ENCODE peak calls at places on chromosome 20, in seven cellular contexts. One of them, this sample, is unnamed.

GRCh38 chr20:50823319-50823718 is 28.5 kb downstream of the BCAS4 start:
- DNase-seq in CD8-positive, alpha-beta T cell: no peak
- DNase-seq in pancreas: no peak
- DNase-seq in A549: no peak
- DNase-seq in IMR-90: no peak
- DNase-seq in colonic mucosa: no peak
- DNase-seq in lower lobe of right lung: no peak
- DNase-seq in this sample: no peak

GRCh38 chr20:973785-974194 is 28.3 kb downstream of the RSPO4 start:
- DNase-seq in CD8-positive, alpha-beta T cell: no peak
- DNase-seq in pancreas: no peak
- DNase-seq in A549: peak; percentile 60
- DNase-seq in IMR-90: peak; percentile 10
- DNase-seq in colonic mucosa: peak; percentile 21
- DNase-seq in lower lobe of right lung: no peak
- DNase-seq in this sample: peak; percentile 23

GRCh38 chr20:3045042-3045815 is 623 bp upstream of the MRPS26 start:
- DNase-seq in CD8-positive, alpha-beta T cell: peak; percentile 35
- DNase-seq in pancreas: peak; percentile 80
- DNase-seq in A549: no peak
- DNase-seq in IMR-90: peak; percentile 86
- DNase-seq in colonic mucosa: peak; percentile 89
- DNase-seq in lower lobe of right lung: peak; percentile 84
- DNase-seq in this sample: peak; percentile 78

GRCh38 chr20:44759595-44759994 is 13.9 kb downstream of the KCNK15 start:
- DNase-seq in CD8-positive, alpha-beta T cell: no peak
- DNase-seq in pancreas: no peak
- DNase-seq in A549: no peak
- DNase-seq in IMR-90: no peak
- DNase-seq in colonic mucosa: no peak
- DNase-seq in lower lobe of right lung: no peak
- DNase-seq in this sample: no peak

GRCh38 chr20:12965212-12965879 is 43.4 kb upstream of the SPTLC3 start:
- DNase-seq in CD8-positive, alpha-beta T cell: no peak
- DNase-seq in pancreas: no peak
- DNase-seq in A549: no peak
- DNase-seq in IMR-90: no peak
- DNase-seq in colonic mucosa: no peak
- DNase-seq in lower lobe of right lung: no peak
- DNase-seq in this sample: no peak

GRCh38 chr20:32053648-32054047 is 1.6 kb downstream of the HCK start:
- DNase-seq in CD8-positive, alpha-beta T cell: no peak
- DNase-seq in pancreas: no peak
- DNase-seq in A549: no peak
- DNase-seq in IMR-90: no peak
- DNase-seq in colonic mucosa: no peak
- DNase-seq in lower lobe of right lung: no peak
- DNase-seq in this sample: no peak

GRCh38 chr20:11445891-11446290 is 471.8 kb upstream of the BTBD3 start:
- DNase-seq in CD8-positive, alpha-beta T cell: no peak
- DNase-seq in pancreas: no peak
- DNase-seq in A549: no peak
- DNase-seq in IMR-90: peak; percentile 56
- DNase-seq in colonic mucosa: no peak
- DNase-seq in lower lobe of right lung: no peak
- DNase-seq in this sample: no peak

GRCh38 chr20:43972692-43973091 is 58.0 kb downstream of the TOX2 start:
- DNase-seq in CD8-positive, alpha-beta T cell: no peak
- DNase-seq in pancreas: no peak
- DNase-seq in A549: no peak
- DNase-seq in IMR-90: no peak
- DNase-seq in colonic mucosa: no peak
- DNase-seq in lower lobe of right lung: no peak
- DNase-seq in this sample: no peak

GRCh38 chr20:32018269-32019155 is 8.3 kb downstream of the CCM2L start:
- DNase-seq in CD8-positive, alpha-beta T cell: peak; percentile 28
- DNase-seq in pancreas: peak; percentile 92
- DNase-seq in A549: peak; percentile 44
- DNase-seq in IMR-90: no peak
- DNase-seq in colonic mucosa: peak; percentile 85
- DNase-seq in lower lobe of right lung: peak; percentile 74
- DNase-seq in this sample: peak; percentile 51

GRCh38 chr20:13261460-13262301 is 40.6 kb downstream of the ISM1 start:
- DNase-seq in CD8-positive, alpha-beta T cell: peak; percentile 69
- DNase-seq in pancreas: peak; percentile 70
- DNase-seq in A549: peak; percentile 62
- DNase-seq in IMR-90: peak; percentile 21
- DNase-seq in colonic mucosa: peak; percentile 36
- DNase-seq in lower lobe of right lung: peak; percentile 47
- DNase-seq in this sample: peak; percentile 72

GRCh38 chr20:3472105-3472504 is 1.3 kb downstream of the ATRN start:
- DNase-seq in CD8-positive, alpha-beta T cell: no peak
- DNase-seq in pancreas: no peak
- DNase-seq in A549: no peak
- DNase-seq in IMR-90: no peak
- DNase-seq in colonic mucosa: no peak
- DNase-seq in lower lobe of right lung: no peak
- DNase-seq in this sample: no peak

GRCh38 chr20:8721098-8721497 is 347.8 kb upstream of the PLCB4 start:
- DNase-seq in CD8-positive, alpha-beta T cell: no peak
- DNase-seq in pancreas: peak; percentile 17
- DNase-seq in A549: peak; percentile 64
- DNase-seq in IMR-90: peak; percentile 67
- DNase-seq in colonic mucosa: peak; percentile 21
- DNase-seq in lower lobe of right lung: no peak
- DNase-seq in this sample: peak; percentile 71

GRCh38 chr20:47380481-47380880 is 24.0 kb upstream of the ZMYND8 start:
- DNase-seq in CD8-positive, alpha-beta T cell: no peak
- DNase-seq in pancreas: no peak
- DNase-seq in A549: peak; percentile 42
- DNase-seq in IMR-90: peak; percentile 35
- DNase-seq in colonic mucosa: no peak
- DNase-seq in lower lobe of right lung: no peak
- DNase-seq in this sample: no peak

GRCh38 chr20:17938889-17939619 is 29.5 kb downstream of the SNX5 start:
- DNase-seq in CD8-positive, alpha-beta T cell: peak; percentile 56
- DNase-seq in pancreas: peak; percentile 67
- DNase-seq in A549: peak; percentile 58
- DNase-seq in IMR-90: peak; percentile 67
- DNase-seq in colonic mucosa: peak; percentile 77
- DNase-seq in lower lobe of right lung: peak; percentile 72
- DNase-seq in this sample: peak; percentile 71

GRCh38 chr20:35952480-35953410 is 1.6 kb downstream of the SCAND1 start:
- DNase-seq in CD8-positive, alpha-beta T cell: no peak
- DNase-seq in pancreas: no peak
- DNase-seq in A549: peak; percentile 35
- DNase-seq in IMR-90: peak; percentile 66
- DNase-seq in colonic mucosa: no peak
- DNase-seq in lower lobe of right lung: no peak
- DNase-seq in this sample: no peak

GRCh38 chr20:39885975-39886649 is 802.9 kb downstream of the MAFB start:
- DNase-seq in CD8-positive, alpha-beta T cell: no peak
- DNase-seq in pancreas: peak; percentile 30
- DNase-seq in A549: peak; percentile 32
- DNase-seq in IMR-90: peak; percentile 88
- DNase-seq in colonic mucosa: peak; percentile 54
- DNase-seq in lower lobe of right lung: peak; percentile 55
- DNase-seq in this sample: peak; percentile 89

GRCh38 chr20:19070681-19071441 is 141.6 kb upstream of the SLC24A3 start:
- DNase-seq in CD8-positive, alpha-beta T cell: no peak
- DNase-seq in pancreas: no peak
- DNase-seq in A549: no peak
- DNase-seq in IMR-90: no peak
- DNase-seq in colonic mucosa: no peak
- DNase-seq in lower lobe of right lung: no peak
- DNase-seq in this sample: no peak

GRCh38 chr20:43571771-43572170 is 12.9 kb downstream of the SGK2 start:
- DNase-seq in CD8-positive, alpha-beta T cell: no peak
- DNase-seq in pancreas: no peak
- DNase-seq in A549: no peak
- DNase-seq in IMR-90: no peak
- DNase-seq in colonic mucosa: no peak
- DNase-seq in lower lobe of right lung: no peak
- DNase-seq in this sample: no peak

GRCh38 chr20:36104856-36105255 is 49.7 kb upstream of the EPB41L1 start:
- DNase-seq in CD8-positive, alpha-beta T cell: no peak
- DNase-seq in pancreas: no peak
- DNase-seq in A549: no peak
- DNase-seq in IMR-90: no peak
- DNase-seq in colonic mucosa: no peak
- DNase-seq in lower lobe of right lung: no peak
- DNase-seq in this sample: no peak

GRCh38 chr20:50675671-50676376 is 15.5 kb downstream of the RIPOR3 start:
- DNase-seq in CD8-positive, alpha-beta T cell: no peak
- DNase-seq in pancreas: no peak
- DNase-seq in A549: no peak
- DNase-seq in IMR-90: no peak
- DNase-seq in colonic mucosa: no peak
- DNase-seq in lower lobe of right lung: no peak
- DNase-seq in this sample: peak; percentile 56

GRCh38 chr20:32463642-32464400 is 105.7 kb downstream of the ASXL1 start:
- DNase-seq in CD8-positive, alpha-beta T cell: no peak
- DNase-seq in pancreas: peak; percentile 83
- DNase-seq in A549: no peak
- DNase-seq in IMR-90: no peak
- DNase-seq in colonic mucosa: peak; percentile 85
- DNase-seq in lower lobe of right lung: no peak
- DNase-seq in this sample: peak; percentile 64

GRCh38 chr20:50491926-50492634 is 18.1 kb upstream of the PTPN1 start:
- DNase-seq in CD8-positive, alpha-beta T cell: no peak
- DNase-seq in pancreas: no peak
- DNase-seq in A549: no peak
- DNase-seq in IMR-90: peak; percentile 55
- DNase-seq in colonic mucosa: peak; percentile 72
- DNase-seq in lower lobe of right lung: no peak
- DNase-seq in this sample: no peak

GRCh38 chr20:44450279-44450937 is 25.3 kb upstream of the TTPAL start:
- DNase-seq in CD8-positive, alpha-beta T cell: no peak
- DNase-seq in pancreas: no peak
- DNase-seq in A549: no peak
- DNase-seq in IMR-90: no peak
- DNase-seq in colonic mucosa: no peak
- DNase-seq in lower lobe of right lung: no peak
- DNase-seq in this sample: no peak

GRCh38 chr20:33370296-33370695 is 31.0 kb downstream of the CDK5RAP1 start:
- DNase-seq in CD8-positive, alpha-beta T cell: peak; percentile 51
- DNase-seq in pancreas: no peak
- DNase-seq in A549: no peak
- DNase-seq in IMR-90: no peak
- DNase-seq in colonic mucosa: peak; percentile 27
- DNase-seq in lower lobe of right lung: no peak
- DNase-seq in this sample: no peak

GRCh38 chr20:22796465-22797077 is 212.2 kb upstream of the FOXA2 start:
- DNase-seq in CD8-positive, alpha-beta T cell: no peak
- DNase-seq in pancreas: no peak
- DNase-seq in A549: peak; percentile 41
- DNase-seq in IMR-90: peak; percentile 79
- DNase-seq in colonic mucosa: no peak
- DNase-seq in lower lobe of right lung: no peak
- DNase-seq in this sample: no peak

GRCh38 chr20:33531047-33531877 is 41.4 kb downstream of the CBFA2T2 start:
- DNase-seq in CD8-positive, alpha-beta T cell: no peak
- DNase-seq in pancreas: no peak
- DNase-seq in A549: no peak
- DNase-seq in IMR-90: peak; percentile 51
- DNase-seq in colonic mucosa: no peak
- DNase-seq in lower lobe of right lung: no peak
- DNase-seq in this sample: no peak

GRCh38 chr20:31693987-31694661 is 28.5 kb downstream of the BCL2L1 start:
- DNase-seq in CD8-positive, alpha-beta T cell: no peak
- DNase-seq in pancreas: no peak
- DNase-seq in A549: no peak
- DNase-seq in IMR-90: no peak
- DNase-seq in colonic mucosa: no peak
- DNase-seq in lower lobe of right lung: no peak
- DNase-seq in this sample: no peak

GRCh38 chr20:58086763-58087566 is 141.5 kb downstream of the ANKRD60 start:
- DNase-seq in CD8-positive, alpha-beta T cell: no peak
- DNase-seq in pancreas: no peak
- DNase-seq in A549: peak; percentile 57
- DNase-seq in IMR-90: peak; percentile 27
- DNase-seq in colonic mucosa: peak; percentile 52
- DNase-seq in lower lobe of right lung: no peak
- DNase-seq in this sample: peak; percentile 48

GRCh38 chr20:31747640-31748039 is 8.6 kb downstream of the TPX2 start:
- DNase-seq in CD8-positive, alpha-beta T cell: no peak
- DNase-seq in pancreas: no peak
- DNase-seq in A549: no peak
- DNase-seq in IMR-90: peak; percentile 53
- DNase-seq in colonic mucosa: no peak
- DNase-seq in lower lobe of right lung: no peak
- DNase-seq in this sample: no peak

GRCh38 chr20:29874476-29875202 is 1382.8 kb upstream of the DEFB115 start:
- DNase-seq in CD8-positive, alpha-beta T cell: no peak
- DNase-seq in pancreas: no peak
- DNase-seq in A549: no peak
- DNase-seq in IMR-90: no peak
- DNase-seq in colonic mucosa: no peak
- DNase-seq in lower lobe of right lung: no peak
- DNase-seq in this sample: no peak
- H3K9me3 ChIP-seq in CD8-positive, alpha-beta T cell: no peaks in the 10 kb centered on the region
- H3K9me3 ChIP-seq in pancreas: no peaks in the 10 kb centered on the region
- H3K9me3 ChIP-seq in A549: peaks cover 6% of the 10 kb centered on the region
- H3K9me3 ChIP-seq in IMR-90: peaks cover 43% of the 10 kb centered on the region
- H3K9me3 ChIP-seq in colonic mucosa: no peaks in the 10 kb centered on the region
- H3K9me3 ChIP-seq in lower lobe of right lung: peaks cover 7% of the 10 kb centered on the region
- H3K9me3 ChIP-seq in this sample: no peaks in the 10 kb centered on the region

GRCh38 chr20:62350098-62350628 is 16.9 kb downstream of the LAMA5 start:
- DNase-seq in CD8-positive, alpha-beta T cell: no peak
- DNase-seq in pancreas: peak; percentile 48
- DNase-seq in A549: peak; percentile 93
- DNase-seq in IMR-90: no peak
- DNase-seq in colonic mucosa: peak; percentile 53
- DNase-seq in lower lobe of right lung: peak; percentile 80
- DNase-seq in this sample: no peak
- H3K27ac ChIP-seq in CD8-positive, alpha-beta T cell: no peak overlapping the region
- H3K27ac ChIP-seq in pancreas: no peak overlapping the region
- H3K27ac ChIP-seq in A549: peak overlapping the region; percentile 97
- H3K27ac ChIP-seq in IMR-90: no peak overlapping the region
- H3K27ac ChIP-seq in colonic mucosa: no peak overlapping the region
- H3K27ac ChIP-seq in lower lobe of right lung: peak overlapping the region; percentile 65
- H3K27ac ChIP-seq in this sample: no peak overlapping the region

GRCh38 chr20:59632426-59633113 is 28.2 kb downstream of the PHACTR3 start:
- DNase-seq in CD8-positive, alpha-beta T cell: no peak
- DNase-seq in pancreas: no peak
- DNase-seq in A549: no peak
- DNase-seq in IMR-90: no peak
- DNase-seq in colonic mucosa: no peak
- DNase-seq in lower lobe of right lung: no peak
- DNase-seq in this sample: no peak
- H3K9me3 ChIP-seq in CD8-positive, alpha-beta T cell: no peaks in the 10 kb centered on the region
- H3K9me3 ChIP-seq in pancreas: no peaks in the 10 kb centered on the region
- H3K9me3 ChIP-seq in A549: no peaks in the 10 kb centered on the region
- H3K9me3 ChIP-seq in IMR-90: peaks cover 29% of the 10 kb centered on the region
- H3K9me3 ChIP-seq in colonic mucosa: no peaks in the 10 kb centered on the region
- H3K9me3 ChIP-seq in lower lobe of right lung: no peaks in the 10 kb centered on the region
- H3K9me3 ChIP-seq in this sample: no peaks in the 10 kb centered on the region

GRCh38 chr20:52727740-52728456 is 244.3 kb upstream of the TSHZ2 start:
- DNase-seq in CD8-positive, alpha-beta T cell: no peak
- DNase-seq in pancreas: no peak
- DNase-seq in A549: no peak
- DNase-seq in IMR-90: no peak
- DNase-seq in colonic mucosa: no peak
- DNase-seq in lower lobe of right lung: no peak
- DNase-seq in this sample: peak; percentile 74

GRCh38 chr20:52731086-52731485 is 241.1 kb upstream of the TSHZ2 start:
- DNase-seq in CD8-positive, alpha-beta T cell: no peak
- DNase-seq in pancreas: no peak
- DNase-seq in A549: no peak
- DNase-seq in IMR-90: no peak
- DNase-seq in colonic mucosa: no peak
- DNase-seq in lower lobe of right lung: no peak
- DNase-seq in this sample: no peak
- H3K27ac ChIP-seq in CD8-positive, alpha-beta T cell: no peak overlapping the region
- H3K27ac ChIP-seq in pancreas: no peak overlapping the region
- H3K27ac ChIP-seq in A549: no peak overlapping the region
- H3K27ac ChIP-seq in IMR-90: no peak overlapping the region
- H3K27ac ChIP-seq in colonic mucosa: no peak overlapping the region
- H3K27ac ChIP-seq in lower lobe of right lung: no peak overlapping the region
- H3K27ac ChIP-seq in this sample: no peak overlapping the region